ENCODE peak calls at places on chromosomes 13 and 19, in six cellular contexts. I, E, V, B, A and C are unnamed samples.

GRCh38 chr19:5889288-5889971 is 14.2 kb downstream of the NDUFA11 start:
- DNase-seq in I (no peak), E (no peak), V (no peak), B (no peak), A (no peak), C (no peak)

GRCh38 chr13:43953370-43953769 is 73.7 kb downstream of the LACC1 start:
- DNase-seq in I (no peak), E (no peak), V (no peak), B (no peak), A (no peak), C (no peak)

GRCh38 chr19:49701271-49701786 is 10.4 kb downstream of the CPT1C start:
- DNase-seq in I (no peak), E (no peak), V (no peak), B (no peak), A (peak), C (no peak)

GRCh38 chr19:2488942-2489731 is 13.2 kb downstream of the GADD45B start:
- DNase-seq in I (peak), E (no peak), V (no peak), B (no peak), A (peak), C (peak)

GRCh38 chr13:62432906-62433305 is 1017.3 kb upstream of the PCDH20 start:
- DNase-seq in I (no peak), E (no peak), V (no peak), B (no peak), A (no peak), C (no peak)

GRCh38 chr13:113393572-113394503 is 29.9 kb upstream of the GRTP1 start:
- DNase-seq in I (peak), E (peak), V (no peak), B (peak), A (peak), C (peak)

GRCh38 chr13:25571237-25571636 is 199.5 kb downstream of the ATP8A2 start:
- DNase-seq in I (no peak), E (no peak), V (no peak), B (no peak), A (no peak), C (no peak)

GRCh38 chr19:6357995-6358394 is 3.3 kb upstream of the CLPP start:
- DNase-seq in I (no peak), E (no peak), V (no peak), B (no peak), A (no peak), C (no peak)